ENCODE peak calls at places on chromosomes 5 and 9, in four cellular contexts. One of them, this sample, is unnamed.
A peak's percentile ranks its signal among the peaks of the same experiment; 100 is the strongest.

GRCh38 chr5:173997331-173997730 is 8.4 kb downstream of the C5orf47 start:
- DNase-seq in left kidney: no peak
- DNase-seq in stimulated activated CD4-positive, alpha-beta T cell treated with anti-CD3 and anti-CD28 coated beads, Interleukin-1b, Interleukin-23, amount 100 ng/mL, for 4 hours: no peak
- DNase-seq in amygdala: no peak
- DNase-seq in this sample: no peak

GRCh38 chr9:82489579-82489915 is 501.0 kb downstream of the SPATA31D1 start:
- DNase-seq in amygdala: no peak
- DNase-seq in stimulated activated CD4-positive, alpha-beta T cell treated with anti-CD3 and anti-CD28 coated beads, Interleukin-1b, Interleukin-23, amount 100 ng/mL, for 4 hours: no peak
- DNase-seq in left kidney: no peak
- DNase-seq in this sample: peak; percentile 17

GRCh38 chr9:16352791-16353401 is 517.6 kb downstream of the BNC2 start:
- DNase-seq in stimulated activated CD4-positive, alpha-beta T cell treated with anti-CD3 and anti-CD28 coated beads, Interleukin-1b, Interleukin-23, amount 100 ng/mL, for 4 hours: no peak
- DNase-seq in left kidney: peak; percentile 54
- DNase-seq in amygdala: no peak
- DNase-seq in this sample: peak; percentile 59

GRCh38 chr5:102229685-102230084 is 66.4 kb downstream of the SLCO4C1 start:
- DNase-seq in stimulated activated CD4-positive, alpha-beta T cell treated with anti-CD3 and anti-CD28 coated beads, Interleukin-1b, Interleukin-23, amount 100 ng/mL, for 4 hours: no peak
- DNase-seq in left kidney: peak; percentile 62
- DNase-seq in amygdala: no peak
- DNase-seq in this sample: no peak

GRCh38 chr5:180915924-180916323 is 17.0 kb downstream of the BTNL8 start:
- DNase-seq in amygdala: no peak
- DNase-seq in left kidney: no peak
- DNase-seq in stimulated activated CD4-positive, alpha-beta T cell treated with anti-CD3 and anti-CD28 coated beads, Interleukin-1b, Interleukin-23, amount 100 ng/mL, for 4 hours: no peak
- DNase-seq in this sample: peak; percentile 12

GRCh38 chr5:40991168-40991980 is 79.8 kb downstream of the MROH2B start:
- DNase-seq in stimulated activated CD4-positive, alpha-beta T cell treated with anti-CD3 and anti-CD28 coated beads, Interleukin-1b, Interleukin-23, amount 100 ng/mL, for 4 hours: no peak
- DNase-seq in amygdala: no peak
- DNase-seq in left kidney: peak; percentile 68
- DNase-seq in this sample: peak; percentile 48

GRCh38 chr9:131411719-131412681 is 18.1 kb downstream of the PRRC2B start:
- DNase-seq in left kidney: no peak
- DNase-seq in amygdala: no peak
- DNase-seq in stimulated activated CD4-positive, alpha-beta T cell treated with anti-CD3 and anti-CD28 coated beads, Interleukin-1b, Interleukin-23, amount 100 ng/mL, for 4 hours: no peak
- DNase-seq in this sample: no peak

GRCh38 chr5:158287643-158288228 is 428.8 kb upstream of the CLINT1 start:
- DNase-seq in amygdala: no peak
- DNase-seq in stimulated activated CD4-positive, alpha-beta T cell treated with anti-CD3 and anti-CD28 coated beads, Interleukin-1b, Interleukin-23, amount 100 ng/mL, for 4 hours: no peak
- DNase-seq in left kidney: peak; percentile 81
- DNase-seq in this sample: peak; percentile 83

GRCh38 chr5:17223375-17224185 is 6.1 kb downstream of the BASP1 start:
- DNase-seq in stimulated activated CD4-positive, alpha-beta T cell treated with anti-CD3 and anti-CD28 coated beads, Interleukin-1b, Interleukin-23, amount 100 ng/mL, for 4 hours: no peak
- DNase-seq in amygdala: no peak
- DNase-seq in left kidney: no peak
- DNase-seq in this sample: peak; percentile 53

GRCh38 chr9:107425110-107426025 is 64.2 kb downstream of the KLF4 start:
- DNase-seq in left kidney: peak; percentile 88
- DNase-seq in amygdala: peak; percentile 6
- DNase-seq in stimulated activated CD4-positive, alpha-beta T cell treated with anti-CD3 and anti-CD28 coated beads, Interleukin-1b, Interleukin-23, amount 100 ng/mL, for 4 hours: peak; percentile 52
- DNase-seq in this sample: peak; percentile 36

GRCh38 chr5:131180407-131180806 is 9.7 kb downstream of the LYRM7 start:
- DNase-seq in amygdala: no peak
- DNase-seq in stimulated activated CD4-positive, alpha-beta T cell treated with anti-CD3 and anti-CD28 coated beads, Interleukin-1b, Interleukin-23, amount 100 ng/mL, for 4 hours: no peak
- DNase-seq in left kidney: no peak
- DNase-seq in this sample: no peak

GRCh38 chr5:56543431-56544385 is 271.6 kb upstream of the MAP3K1 start:
- DNase-seq in stimulated activated CD4-positive, alpha-beta T cell treated with anti-CD3 and anti-CD28 coated beads, Interleukin-1b, Interleukin-23, amount 100 ng/mL, for 4 hours: no peak
- DNase-seq in left kidney: no peak
- DNase-seq in amygdala: no peak
- DNase-seq in this sample: peak; percentile 96

GRCh38 chr9:121686930-121687541 is 35.6 kb downstream of the DAB2IP start:
- DNase-seq in left kidney: peak; percentile 81
- DNase-seq in stimulated activated CD4-positive, alpha-beta T cell treated with anti-CD3 and anti-CD28 coated beads, Interleukin-1b, Interleukin-23, amount 100 ng/mL, for 4 hours: peak; percentile 29
- DNase-seq in amygdala: peak; percentile 39
- DNase-seq in this sample: peak; percentile 65

GRCh38 chr9:134170525-134171315 is 6.4 kb upstream of the RNU6ATAC start:
- DNase-seq in amygdala: no peak
- DNase-seq in left kidney: no peak
- DNase-seq in stimulated activated CD4-positive, alpha-beta T cell treated with anti-CD3 and anti-CD28 coated beads, Interleukin-1b, Interleukin-23, amount 100 ng/mL, for 4 hours: no peak
- DNase-seq in this sample: no peak

GRCh38 chr9:98606730-98607129 is 102.0 kb downstream of the GABBR2 start:
- DNase-seq in stimulated activated CD4-positive, alpha-beta T cell treated with anti-CD3 and anti-CD28 coated beads, Interleukin-1b, Interleukin-23, amount 100 ng/mL, for 4 hours: no peak
- DNase-seq in amygdala: no peak
- DNase-seq in left kidney: no peak
- DNase-seq in this sample: no peak

GRCh38 chr9:37293664-37294524 is 128.6 kb upstream of the GRHPR start:
- DNase-seq in stimulated activated CD4-positive, alpha-beta T cell treated with anti-CD3 and anti-CD28 coated beads, Interleukin-1b, Interleukin-23, amount 100 ng/mL, for 4 hours: no peak
- DNase-seq in amygdala: no peak
- DNase-seq in left kidney: peak; percentile 6
- DNase-seq in this sample: peak; percentile 57

GRCh38 chr9:70924905-70925547 is 196.4 kb downstream of the TRPM3 start:
- DNase-seq in stimulated activated CD4-positive, alpha-beta T cell treated with anti-CD3 and anti-CD28 coated beads, Interleukin-1b, Interleukin-23, amount 100 ng/mL, for 4 hours: no peak
- DNase-seq in amygdala: no peak
- DNase-seq in left kidney: peak; percentile 80
- DNase-seq in this sample: peak; percentile 75

GRCh38 chr9:125393426-125393825 is 131.8 kb downstream of the GAPVD1 start:
- DNase-seq in left kidney: no peak
- DNase-seq in amygdala: no peak
- DNase-seq in stimulated activated CD4-positive, alpha-beta T cell treated with anti-CD3 and anti-CD28 coated beads, Interleukin-1b, Interleukin-23, amount 100 ng/mL, for 4 hours: no peak
- DNase-seq in this sample: peak; percentile 67

GRCh38 chr9:137403281-137403680 is 19.7 kb downstream of the EXD3 start:
- DNase-seq in amygdala: no peak
- DNase-seq in stimulated activated CD4-positive, alpha-beta T cell treated with anti-CD3 and anti-CD28 coated beads, Interleukin-1b, Interleukin-23, amount 100 ng/mL, for 4 hours: no peak
- DNase-seq in left kidney: no peak
- DNase-seq in this sample: no peak